ENCODE peak calls at places on chromosomes 3 and 15, in five cellular contexts. H, G, Y, M and C are unnamed samples. For H3K9me3, the result is how much of the 10 kb centered on the place peaks cover.

GRCh38 chr3:128481438-128481942 is 11.5 kb downstream of the GATA2 start:
- DNase-seq in H (no peak), M (no peak), Y (no peak), G (no peak), C (no peak)

GRCh38 chr15:50219820-50220219 is 37.8 kb downstream of the SLC27A2 start:
- DNase-seq in G (no peak), M (no peak), H (no peak), Y (no peak), C (no peak)

GRCh38 chr3:196994056-196994455 is 25.4 kb upstream of the PIGZ start:
- DNase-seq in Y (no peak), M (no peak), H (peak), G (no peak), C (no peak)

GRCh38 chr15:56917652-56918045 is 795 bp upstream of the TCF12 start:
- DNase-seq in M (no peak), H (no peak), G (no peak), Y (no peak), C (no peak)

GRCh38 chr3:4421121-4421520 is 45.9 kb downstream of the SUMF1 start:
- DNase-seq in H (no peak), G (no peak), Y (no peak), M (no peak), C (no peak)

GRCh38 chr3:114632757-114633424 is 339.1 kb downstream of the TIGIT start:
- DNase-seq in Y (no peak), M (no peak), H (no peak), G (no peak), C (no peak)

GRCh38 chr3:69902386-69902785 is 97.1 kb upstream of the SAMMSON start:
- DNase-seq in H (no peak), Y (no peak), G (no peak), M (no peak), C (no peak)

GRCh38 chr15:93566777-93567176 is 477.8 kb upstream of the RGMA start:
- DNase-seq in G (no peak), Y (no peak), H (no peak), M (no peak), C (no peak)

GRCh38 chr3:195583831-195584542 is at the start of gene APOD:
- DNase-seq in Y (no peak), M (no peak), H (peak), G (peak), C (no peak)

GRCh38 chr3:46917257-46917656 is 39.7 kb downstream of the PTH1R start:
- DNase-seq in M (no peak), Y (no peak), H (no peak), G (no peak), C (no peak)
- TF ChIP-seq POLR2AphosphoS5 in M (no peak), Y (no peak), H (no peak), G (no peak), C (no peak)

GRCh38 chr15:25739687-25740121 is 123.4 kb downstream of the ATP10A start:
- DNase-seq in H (no peak), G (no peak), Y (no peak), M (no peak), C (peak)
- H3K9me3 ChIP-seq in H (under half), G (under half), Y (under half), M (under half), C (under half)

DNA sequence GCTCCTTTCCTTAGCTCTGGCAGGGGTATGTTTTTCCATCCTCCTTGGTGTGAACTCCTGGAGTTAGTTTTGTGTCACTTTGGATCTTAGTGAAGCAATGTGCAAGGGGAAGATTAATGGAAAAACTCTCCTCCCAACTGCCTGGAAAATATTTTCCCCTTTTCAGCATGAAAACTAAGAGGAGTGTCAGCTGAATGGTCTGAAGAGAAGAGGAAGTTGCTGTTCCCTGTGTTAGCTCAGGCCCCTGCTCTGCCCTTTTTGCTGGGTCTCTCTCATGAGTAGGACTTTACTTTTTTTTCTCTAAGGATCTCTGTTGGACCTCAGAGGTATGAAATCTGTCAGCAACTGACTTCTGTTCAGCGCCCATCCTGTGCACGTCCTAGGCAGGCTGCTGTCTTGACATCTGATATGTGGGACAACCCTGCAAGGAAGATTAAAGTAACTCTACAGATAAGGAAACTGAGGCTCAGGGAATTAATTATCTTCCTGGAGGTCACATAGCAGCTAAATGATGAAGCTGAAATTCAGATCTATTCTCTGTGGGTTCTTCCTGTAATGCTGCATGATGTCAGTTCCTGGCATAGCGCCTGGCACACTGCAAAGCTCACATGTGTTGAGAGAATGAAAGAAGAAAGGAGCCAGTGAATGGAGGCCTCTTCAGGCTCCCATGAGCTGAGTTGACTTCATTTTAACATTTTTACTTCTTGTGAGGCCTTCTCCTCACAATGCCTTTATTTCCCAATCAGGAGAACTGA is 109.6 kb upstream of the GALNT15 start:
- DNase-seq in M (peak), Y (no peak), G (peak), H (peak), C (no peak)
- H3K4me3 ChIP-seq in M (no peak), Y (no peak), G (no peak), H (no peak), C (no peak)

GRCh38 chr3:53194218-53195065 is 33.4 kb downstream of the PRKCD start:
- DNase-seq in Y (no peak), M (no peak), G (no peak), H (no peak), C (no peak)

GRCh38 chr3:53196575-53197407 is 35.8 kb downstream of the PRKCD start:
- DNase-seq in M (peak), Y (no peak), H (no peak), G (peak), C (no peak)

GRCh38 chr3:53193466-53194217 is 32.6 kb downstream of the PRKCD start:
- DNase-seq in Y (no peak), M (no peak), G (no peak), H (no peak), C (no peak)

GRCh38 chr3:53195066-53195450 is 34.0 kb downstream of the PRKCD start:
- DNase-seq in G (no peak), M (no peak), Y (no peak), H (no peak), C (no peak)

DNA sequence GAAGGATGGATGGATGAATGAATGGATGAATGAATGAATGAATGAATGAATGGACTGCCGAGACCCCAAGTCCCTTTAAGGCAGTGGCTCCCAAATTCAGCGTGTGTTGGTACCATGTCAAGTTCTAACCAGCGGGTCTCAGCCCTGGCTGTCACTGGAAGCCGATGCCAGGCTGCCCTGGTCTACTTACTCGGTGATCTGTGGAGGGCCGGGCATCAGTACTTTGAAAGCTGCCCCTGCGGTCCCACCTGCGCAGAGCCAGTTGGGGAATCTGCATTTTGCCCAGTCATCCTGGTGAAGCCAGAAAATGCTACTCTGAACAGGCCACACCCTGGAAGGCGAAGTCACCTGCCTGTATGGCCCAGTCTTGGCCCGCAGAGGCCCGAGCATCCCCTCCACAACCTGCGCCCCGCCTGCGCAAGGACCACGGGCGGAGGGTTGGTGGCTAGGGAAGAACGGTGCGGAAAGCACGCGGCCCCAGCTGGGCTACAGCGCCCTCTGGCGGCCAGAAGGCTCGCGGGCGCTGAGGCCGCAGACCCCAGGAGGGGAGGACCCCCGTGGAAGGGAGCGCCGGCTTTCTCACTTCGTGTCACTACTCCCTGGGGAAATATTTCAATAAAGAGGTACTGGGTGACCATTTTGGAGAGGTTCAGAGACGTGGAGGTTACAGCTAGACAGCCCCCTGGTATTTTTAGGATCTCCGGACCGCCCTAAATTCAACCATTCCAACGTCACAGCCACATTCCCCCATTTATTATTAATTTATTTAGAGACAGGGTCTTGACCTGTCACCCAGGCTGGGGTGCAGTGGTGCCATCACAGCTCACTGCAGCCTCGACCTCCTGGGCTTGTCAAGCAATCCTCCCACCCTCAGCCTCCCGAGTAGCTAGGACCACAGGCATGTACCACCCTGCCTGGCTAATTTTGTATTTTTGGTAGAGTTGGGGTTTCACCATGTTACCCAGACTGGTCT is 34.9 kb downstream of the PRKCD start:
- DNase-seq in M (no peak), Y (peak), G (peak), H (no peak), C (no peak)
- TF ChIP-seq POLR2AphosphoS5 in M (no peak), Y (no peak), G (no peak), H (no peak), C (no peak)

GRCh38 chr15:25065286-25065685 is 110.5 kb downstream of the SNRPN start:
- DNase-seq in Y (no peak), M (no peak), G (no peak), H (no peak), C (no peak)

GRCh38 chr15:25067725-25068309 is 113.0 kb downstream of the SNRPN start:
- DNase-seq in G (no peak), M (no peak), Y (no peak), H (no peak), C (no peak)

GRCh38 chr15:25068696-25069095 is 113.9 kb downstream of the SNRPN start:
- DNase-seq in H (no peak), Y (no peak), G (no peak), M (no peak), C (no peak)

GRCh38 chr15:25066708-25067107 is 111.9 kb downstream of the SNRPN start:
- DNase-seq in G (no peak), M (no peak), Y (no peak), H (no peak), C (no peak)

DNA sequence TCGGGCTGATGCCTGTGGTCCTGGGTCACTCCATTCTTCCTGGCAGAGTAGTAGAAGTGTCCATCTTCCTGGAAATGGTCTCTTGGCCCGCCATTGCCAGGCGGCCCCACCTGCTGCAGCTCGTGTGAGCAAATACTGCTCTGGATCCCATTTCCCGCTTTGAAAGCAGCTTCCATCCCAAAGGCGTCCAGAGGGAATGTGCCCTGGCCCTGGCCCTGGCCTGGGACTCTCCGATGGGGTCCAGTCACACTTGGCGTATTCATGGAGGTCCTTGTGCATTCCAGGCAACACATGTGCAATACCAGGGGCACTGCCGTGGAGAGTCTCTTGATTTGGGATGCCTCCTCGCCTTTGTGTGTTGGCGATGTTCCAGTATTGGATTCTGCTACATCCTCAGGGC is 111.1 kb downstream of the SNRPN start:
- DNase-seq in H (no peak), G (no peak), M (no peak), Y (no peak), C (no peak)
- H3K9me3 ChIP-seq in H (half or more), G (half or more), M (half or more), Y (half or more), C (half or more)

GRCh38 chr3:64023187-64023860 is at the start of gene PSMD6:
- DNase-seq in G (peak), Y (peak), H (peak), M (peak), C (no peak)

GRCh38 chr3:64022451-64023186 is 675 bp downstream of the PSMD6 start:
- DNase-seq in H (no peak), G (no peak), M (no peak), Y (no peak), C (no peak)

GRCh38 chr3:64026346-64026745 is 3.1 kb upstream of the PSMD6 start:
- DNase-seq in M (no peak), H (no peak), G (no peak), Y (no peak), C (no peak)

GRCh38 chr3:64027708-64028107 is 4.4 kb upstream of the PSMD6 start:
- DNase-seq in H (no peak), Y (no peak), G (no peak), M (no peak), C (no peak)

DNA sequence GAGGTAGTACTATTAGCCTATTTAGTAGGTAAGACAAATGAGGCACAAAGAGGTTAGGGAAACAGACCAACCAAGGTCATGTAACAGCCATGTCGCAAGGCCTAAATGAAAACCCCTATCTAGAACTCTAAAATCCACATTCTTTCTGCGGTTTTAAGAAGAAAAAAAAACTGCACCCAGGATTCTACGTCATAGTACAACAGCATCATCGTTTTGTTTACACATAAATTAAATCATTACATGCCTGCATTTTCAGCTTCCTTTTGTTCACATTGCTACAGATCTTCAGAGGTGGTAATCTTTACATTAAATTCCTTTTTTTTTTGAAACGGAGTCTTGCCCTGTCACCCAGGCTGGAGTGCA is 548 bp upstream of the PSMD6 start:
- DNase-seq in Y (no peak), H (no peak), M (peak), G (no peak), C (no peak)
- H3K4me3 ChIP-seq in Y (peak), H (peak), M (peak), G (peak), C (peak)

GRCh38 chr15:90990446-90990845 is 3.9 kb downstream of the PRC1 start:
- DNase-seq in M (no peak), G (no peak), Y (no peak), H (no peak), C (no peak)

GRCh38 chr15:90998737-90999136 is 4.4 kb upstream of the PRC1 start:
- DNase-seq in H (no peak), Y (no peak), M (no peak), G (no peak), C (no peak)

GRCh38 chr15:90994059-90994416 is 297 bp downstream of the PRC1 start:
- DNase-seq in M (no peak), H (no peak), G (no peak), Y (peak), C (no peak)

GRCh38 chr15:90991587-90992285 is 2.6 kb downstream of the PRC1 start:
- DNase-seq in G (no peak), Y (no peak), H (no peak), M (no peak), C (no peak)

DNA sequence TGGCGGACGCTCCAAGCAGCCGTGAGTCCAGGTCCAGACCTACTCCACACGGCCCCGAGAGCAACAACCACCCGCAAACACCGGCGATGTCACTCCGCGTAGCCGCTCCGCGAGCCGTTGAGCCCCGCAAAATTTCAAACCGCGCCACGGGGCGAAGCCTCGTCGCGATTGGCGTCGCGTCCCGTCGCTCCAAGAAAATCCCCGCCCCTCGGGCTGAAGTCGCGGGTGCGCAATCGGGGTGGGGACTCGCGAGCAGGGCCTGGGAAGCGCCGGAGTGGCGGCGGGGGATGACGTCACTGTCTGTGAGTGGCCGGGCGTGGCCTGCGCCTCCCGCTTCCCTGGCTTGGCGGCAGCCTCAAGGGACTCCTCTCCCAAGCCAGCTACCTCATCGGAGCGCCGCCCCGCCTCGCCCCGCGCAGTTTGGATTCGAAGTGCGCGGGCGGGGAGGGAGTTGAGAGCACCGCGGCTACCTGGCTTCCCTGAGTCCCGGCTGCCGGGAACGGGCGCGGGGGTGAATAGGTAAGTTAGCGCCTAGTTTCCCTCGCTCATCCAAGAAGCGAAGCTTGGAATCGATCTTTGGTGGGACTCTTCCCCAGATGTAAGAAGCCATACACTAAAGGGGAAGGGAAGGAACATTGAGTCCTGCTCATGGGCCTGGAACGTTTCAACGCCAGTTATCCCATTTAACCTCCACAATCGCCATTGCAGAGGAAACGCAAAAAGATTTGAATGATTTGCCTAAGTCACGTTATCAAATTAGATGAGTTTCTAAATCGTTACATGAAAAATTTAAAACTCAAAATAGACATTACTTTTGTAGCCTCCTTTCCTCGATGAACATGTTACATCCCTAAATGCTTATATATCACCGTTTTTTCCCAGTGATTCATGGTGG is at the start of gene PRC1:
- DNase-seq in Y (peak), M (peak), G (peak), H (peak), C (peak)
- TF ChIP-seq POLR2AphosphoS5 in Y (peak), M (peak), G (peak), H (no peak), C (peak)

GRCh38 chr3:186042036-186042435 is 66.9 kb downstream of the ETV5 start:
- DNase-seq in G (no peak), H (no peak), Y (no peak), M (no peak), C (no peak)
- H3K9me3 ChIP-seq in G (under half), H (under half), Y (under half), M (under half), C (under half)

GRCh38 chr3:193790086-193790990 is 197.3 kb downstream of the OPA1 start:
- DNase-seq in G (no peak), H (peak), M (no peak), Y (no peak), C (no peak)
- H3K4me3 ChIP-seq in G (no peak), H (no peak), M (no peak), Y (no peak), C (no peak)

GRCh38 chr15:60255390-60255789 is 142.4 kb downstream of the ANXA2 start:
- DNase-seq in H (no peak), M (peak), G (no peak), Y (no peak), C (no peak)
- TF ChIP-seq POLR2AphosphoS5 in H (no peak), M (no peak), G (no peak), Y (peak), C (peak)